ENCODE peak calls at places on chromosome 19, in eight cellular contexts. One of them, this sample, is unnamed.

GRCh38 chr19:17468302-17469091 is 1.8 kb upstream of the SLC27A1 start:
- DNase-seq in body of pancreas: peak
- DNase-seq in A549: no peak
- DNase-seq in right lobe of liver: no peak
- DNase-seq in Peyer's patch: no peak
- DNase-seq in tibial nerve: no peak
- DNase-seq in spleen: peak
- DNase-seq in heart left ventricle: peak
- DNase-seq in this sample: no peak

GRCh38 chr19:5338661-5339469 is 1.7 kb downstream of the PTPRS start:
- DNase-seq in A549: no peak
- DNase-seq in right lobe of liver: no peak
- DNase-seq in tibial nerve: no peak
- DNase-seq in Peyer's patch: no peak
- DNase-seq in body of pancreas: no peak
- DNase-seq in heart left ventricle: no peak
- DNase-seq in spleen: no peak
- DNase-seq in this sample: no peak

GRCh38 chr19:47786566-47786965 is 8.1 kb downstream of the SELENOW start:
- DNase-seq in right lobe of liver: no peak
- DNase-seq in Peyer's patch: no peak
- DNase-seq in tibial nerve: no peak
- DNase-seq in spleen: no peak
- DNase-seq in A549: no peak
- DNase-seq in body of pancreas: no peak
- DNase-seq in heart left ventricle: no peak
- DNase-seq in this sample: no peak

GRCh38 chr19:2221250-2221831 is 14.8 kb downstream of the PLEKHJ1 start:
- DNase-seq in heart left ventricle: no peak
- DNase-seq in tibial nerve: no peak
- DNase-seq in body of pancreas: no peak
- DNase-seq in spleen: no peak
- DNase-seq in Peyer's patch: no peak
- DNase-seq in right lobe of liver: no peak
- DNase-seq in A549: peak
- DNase-seq in this sample: no peak

GRCh38 chr19:28313633-28314032 is 899.3 kb downstream of the UQCRFS1 start:
- DNase-seq in right lobe of liver: no peak
- DNase-seq in tibial nerve: peak
- DNase-seq in A549: no peak
- DNase-seq in heart left ventricle: no peak
- DNase-seq in spleen: no peak
- DNase-seq in body of pancreas: peak
- DNase-seq in Peyer's patch: no peak
- DNase-seq in this sample: no peak

GRCh38 chr19:3162418-3163229 is 15.9 kb upstream of the S1PR4 start:
- DNase-seq in heart left ventricle: no peak
- DNase-seq in tibial nerve: no peak
- DNase-seq in Peyer's patch: no peak
- DNase-seq in spleen: no peak
- DNase-seq in right lobe of liver: no peak
- DNase-seq in A549: peak
- DNase-seq in body of pancreas: no peak
- DNase-seq in this sample: no peak

GRCh38 chr19:41691268-41691970 is 3.3 kb upstream of the CEACAM7 start:
- DNase-seq in tibial nerve: no peak
- DNase-seq in heart left ventricle: no peak
- DNase-seq in Peyer's patch: peak
- DNase-seq in A549: peak
- DNase-seq in body of pancreas: peak
- DNase-seq in spleen: no peak
- DNase-seq in right lobe of liver: peak
- DNase-seq in this sample: no peak

GRCh38 chr19:56245062-56245740 is 27.3 kb upstream of the EDDM13 start:
- DNase-seq in body of pancreas: no peak
- DNase-seq in spleen: no peak
- DNase-seq in Peyer's patch: no peak
- DNase-seq in A549: no peak
- DNase-seq in heart left ventricle: no peak
- DNase-seq in right lobe of liver: no peak
- DNase-seq in tibial nerve: no peak
- DNase-seq in this sample: no peak

GRCh38 chr19:12834976-12835757 is 788 bp upstream of the RTBDN start:
- DNase-seq in heart left ventricle: no peak
- DNase-seq in A549: peak
- DNase-seq in Peyer's patch: no peak
- DNase-seq in tibial nerve: no peak
- DNase-seq in spleen: no peak
- DNase-seq in right lobe of liver: no peak
- DNase-seq in body of pancreas: peak
- DNase-seq in this sample: no peak

GRCh38 chr19:4566402-4567051 is 7.0 kb upstream of the SEMA6B start:
- DNase-seq in Peyer's patch: no peak
- DNase-seq in heart left ventricle: no peak
- DNase-seq in right lobe of liver: no peak
- DNase-seq in spleen: no peak
- DNase-seq in body of pancreas: no peak
- DNase-seq in tibial nerve: no peak
- DNase-seq in A549: no peak
- DNase-seq in this sample: no peak

GRCh38 chr19:13920940-13921744 is 15.1 kb downstream of the CC2D1A start:
- DNase-seq in spleen: no peak
- DNase-seq in right lobe of liver: no peak
- DNase-seq in tibial nerve: peak
- DNase-seq in A549: peak
- DNase-seq in Peyer's patch: no peak
- DNase-seq in heart left ventricle: no peak
- DNase-seq in body of pancreas: no peak
- DNase-seq in this sample: no peak

GRCh38 chr19:873084-874019 is 13.9 kb downstream of the CFD start:
- DNase-seq in tibial nerve: no peak
- DNase-seq in Peyer's patch: peak
- DNase-seq in right lobe of liver: no peak
- DNase-seq in A549: peak
- DNase-seq in spleen: peak
- DNase-seq in heart left ventricle: no peak
- DNase-seq in body of pancreas: no peak
- DNase-seq in this sample: peak

GRCh38 chr19:4624733-4625362 is 14.5 kb upstream of the TNFAIP8L1 start:
- DNase-seq in Peyer's patch: no peak
- DNase-seq in body of pancreas: no peak
- DNase-seq in spleen: no peak
- DNase-seq in heart left ventricle: no peak
- DNase-seq in right lobe of liver: no peak
- DNase-seq in A549: peak
- DNase-seq in tibial nerve: no peak
- DNase-seq in this sample: no peak

GRCh38 chr19:55301459-55302331 is 17.9 kb downstream of the BRSK1 start:
- DNase-seq in body of pancreas: peak
- DNase-seq in spleen: peak
- DNase-seq in Peyer's patch: peak
- DNase-seq in tibial nerve: peak
- DNase-seq in heart left ventricle: peak
- DNase-seq in right lobe of liver: peak
- DNase-seq in A549: peak
- DNase-seq in this sample: no peak

GRCh38 chr19:58571575-58571947 is 1.6 kb downstream of the MZF1 start:
- DNase-seq in body of pancreas: peak
- DNase-seq in right lobe of liver: no peak
- DNase-seq in A549: no peak
- DNase-seq in heart left ventricle: no peak
- DNase-seq in spleen: peak
- DNase-seq in Peyer's patch: peak
- DNase-seq in tibial nerve: no peak
- DNase-seq in this sample: no peak

GRCh38 chr19:13505164-13505695 is 1.0 kb downstream of the CACNA1A start:
- DNase-seq in heart left ventricle: no peak
- DNase-seq in body of pancreas: no peak
- DNase-seq in A549: no peak
- DNase-seq in spleen: no peak
- DNase-seq in right lobe of liver: no peak
- DNase-seq in tibial nerve: no peak
- DNase-seq in Peyer's patch: no peak
- DNase-seq in this sample: no peak

DNA sequence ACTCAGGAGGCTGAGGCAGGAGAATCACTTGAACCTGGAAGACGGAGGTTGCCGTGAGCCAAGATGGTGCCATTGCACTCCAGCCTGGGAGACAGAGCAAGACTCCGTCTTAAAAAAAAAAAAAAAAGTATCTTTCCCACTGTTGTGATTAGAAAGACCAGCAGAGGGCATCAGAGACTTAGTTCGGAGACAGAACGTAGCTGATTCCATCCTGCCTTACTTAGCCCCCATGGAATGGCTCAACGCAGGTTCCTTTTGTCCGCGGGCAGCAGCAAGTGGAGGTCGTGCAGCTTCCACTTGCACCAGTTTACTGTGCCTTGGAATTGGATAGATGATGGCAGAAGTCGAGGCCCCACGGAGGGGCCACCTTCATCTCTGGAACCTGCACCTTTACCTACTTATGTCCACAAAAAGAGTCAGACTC is 8.1 kb downstream of the TIMM29 start:
- DNase-seq in right lobe of liver: no peak
- DNase-seq in heart left ventricle: no peak
- DNase-seq in A549: peak
- DNase-seq in Peyer's patch: peak
- DNase-seq in tibial nerve: peak
- DNase-seq in spleen: no peak
- DNase-seq in body of pancreas: peak
- DNase-seq in this sample: no peak
- TF ChIP-seq CTCF in right lobe of liver: peak
- TF ChIP-seq CTCF in heart left ventricle: peak
- TF ChIP-seq CTCF in A549: peak
- TF ChIP-seq CTCF in Peyer's patch: peak
- TF ChIP-seq CTCF in tibial nerve: peak
- TF ChIP-seq CTCF in spleen: peak
- TF ChIP-seq CTCF in body of pancreas: peak
- TF ChIP-seq CTCF in this sample: peak

GRCh38 chr19:40415799-40416198 is 2.6 kb upstream of the PRX start:
- DNase-seq in spleen: no peak
- DNase-seq in tibial nerve: no peak
- DNase-seq in right lobe of liver: no peak
- DNase-seq in heart left ventricle: peak
- DNase-seq in Peyer's patch: no peak
- DNase-seq in body of pancreas: no peak
- DNase-seq in A549: no peak
- DNase-seq in this sample: no peak
- TF ChIP-seq POLR2A in spleen: no peak
- TF ChIP-seq POLR2A in tibial nerve: no peak
- TF ChIP-seq POLR2A in right lobe of liver: no peak
- TF ChIP-seq POLR2A in heart left ventricle: no peak
- TF ChIP-seq POLR2A in Peyer's patch: no peak
- TF ChIP-seq POLR2A in body of pancreas: no peak
- TF ChIP-seq POLR2A in A549: no peak
- TF ChIP-seq POLR2A in this sample: no peak

DNA sequence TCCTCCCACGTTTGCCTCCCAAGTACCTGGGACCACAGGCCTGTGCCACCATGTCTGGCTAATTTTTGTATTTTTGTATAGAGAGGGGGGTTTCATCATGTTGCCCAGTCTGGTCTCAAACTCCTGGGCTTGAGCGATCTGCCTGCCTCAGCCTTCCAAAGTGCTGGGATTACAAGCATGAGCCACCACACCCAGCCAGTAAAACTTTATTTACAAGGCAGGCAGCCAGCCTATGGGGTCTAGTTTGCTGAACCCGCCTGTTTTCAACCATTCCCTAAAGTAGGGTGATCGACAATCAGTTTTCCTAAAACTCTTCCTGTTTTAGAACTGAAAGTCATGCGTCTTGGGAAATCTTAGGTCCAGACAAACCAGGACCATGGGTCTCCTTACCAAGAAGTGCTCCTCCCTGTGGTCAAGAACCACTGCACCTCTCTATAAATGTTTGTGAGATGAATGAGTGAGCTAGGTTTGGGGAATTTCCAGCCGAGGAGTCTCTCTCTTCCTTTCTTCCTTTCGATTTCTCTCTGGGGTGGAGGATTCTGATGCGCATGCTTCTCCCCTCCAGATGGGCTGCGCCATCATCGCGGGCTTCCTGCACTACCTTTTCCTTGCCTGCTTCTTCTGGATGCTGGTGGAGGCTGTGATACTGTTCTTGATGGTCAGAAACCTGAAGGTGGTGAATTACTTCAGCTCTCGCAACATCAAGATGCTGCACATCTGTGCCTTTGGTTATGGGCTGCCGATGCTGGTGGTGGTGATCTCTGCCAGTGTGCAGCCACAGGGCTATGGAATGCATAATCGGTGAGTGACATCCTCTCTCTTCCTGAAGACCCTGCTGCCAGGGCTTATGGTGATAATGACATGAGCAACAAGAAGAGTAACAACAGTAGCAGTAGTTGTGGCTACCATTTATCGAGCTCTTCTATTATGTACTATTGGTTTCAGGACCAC is 38.7 kb downstream of the ADGRE1 start:
- DNase-seq in body of pancreas: no peak
- DNase-seq in Peyer's patch: no peak
- DNase-seq in tibial nerve: no peak
- DNase-seq in spleen: no peak
- DNase-seq in right lobe of liver: no peak
- DNase-seq in heart left ventricle: no peak
- DNase-seq in A549: peak
- DNase-seq in this sample: no peak
- TF ChIP-seq CTCF in body of pancreas: no peak
- TF ChIP-seq CTCF in Peyer's patch: no peak
- TF ChIP-seq CTCF in tibial nerve: no peak
- TF ChIP-seq CTCF in spleen: no peak
- TF ChIP-seq CTCF in right lobe of liver: no peak
- TF ChIP-seq CTCF in heart left ventricle: no peak
- TF ChIP-seq CTCF in A549: peak
- TF ChIP-seq CTCF in this sample: no peak

GRCh38 chr19:33366917-33367316 is 6.6 kb upstream of the CEBPG start:
- DNase-seq in heart left ventricle: no peak
- DNase-seq in spleen: no peak
- DNase-seq in Peyer's patch: no peak
- DNase-seq in right lobe of liver: no peak
- DNase-seq in A549: no peak
- DNase-seq in body of pancreas: no peak
- DNase-seq in tibial nerve: no peak
- DNase-seq in this sample: no peak

GRCh38 chr19:33368074-33368864 is 5.2 kb upstream of the CEBPG start:
- DNase-seq in spleen: no peak
- DNase-seq in right lobe of liver: no peak
- DNase-seq in A549: peak
- DNase-seq in tibial nerve: no peak
- DNase-seq in Peyer's patch: no peak
- DNase-seq in heart left ventricle: no peak
- DNase-seq in body of pancreas: no peak
- DNase-seq in this sample: no peak

GRCh38 chr19:33362508-33363228 is 10.8 kb upstream of the CEBPG start:
- DNase-seq in A549: no peak
- DNase-seq in spleen: no peak
- DNase-seq in body of pancreas: no peak
- DNase-seq in Peyer's patch: no peak
- DNase-seq in right lobe of liver: no peak
- DNase-seq in tibial nerve: no peak
- DNase-seq in heart left ventricle: no peak
- DNase-seq in this sample: no peak

GRCh38 chr19:33366127-33366526 is 7.4 kb upstream of the CEBPG start:
- DNase-seq in tibial nerve: no peak
- DNase-seq in heart left ventricle: no peak
- DNase-seq in spleen: no peak
- DNase-seq in body of pancreas: no peak
- DNase-seq in Peyer's patch: no peak
- DNase-seq in right lobe of liver: no peak
- DNase-seq in A549: no peak
- DNase-seq in this sample: no peak

GRCh38 chr19:33365676-33366075 is 7.8 kb upstream of the CEBPG start:
- DNase-seq in right lobe of liver: no peak
- DNase-seq in spleen: no peak
- DNase-seq in tibial nerve: no peak
- DNase-seq in body of pancreas: no peak
- DNase-seq in heart left ventricle: no peak
- DNase-seq in A549: no peak
- DNase-seq in Peyer's patch: peak
- DNase-seq in this sample: no peak
- TF ChIP-seq POLR2A in right lobe of liver: no peak
- TF ChIP-seq POLR2A in spleen: no peak
- TF ChIP-seq POLR2A in tibial nerve: no peak
- TF ChIP-seq POLR2A in body of pancreas: no peak
- TF ChIP-seq POLR2A in heart left ventricle: no peak
- TF ChIP-seq POLR2A in A549: no peak
- TF ChIP-seq POLR2A in Peyer's patch: no peak
- TF ChIP-seq POLR2A in this sample: no peak

This sample was measured in esophagus squamous epithelium.